ENCODE peak calls at places on chromosomes 16 and 17, in eight cellular contexts. F is NCI-H460, Y is WTC11, M is T follicular helper cell, L is amniotic epithelial cell, I is heart left ventricle, X is left colon, S is AG08395. H is an unnamed sample.

GRCh38 chr16:31354394-31355291 is at the start of gene ITGAX:
- DNase-seq in M (no peak), Y (no peak), X (peak), I (peak), L (peak), S (no peak), F (peak), H (peak)

GRCh38 chr17:20278805-20279204 is 188.5 kb downstream of the LGALS9B start:
- DNase-seq in I (no peak), F (no peak), S (no peak), X (no peak), M (no peak), L (no peak), Y (no peak), H (no peak)

GRCh38 chr17:13931752-13932477 is 137.4 kb upstream of the COX10 start:
- DNase-seq in X (peak), S (peak), L (no peak), I (peak), M (no peak), F (no peak), Y (peak), H (no peak)

GRCh38 chr17:66540131-66540781 is 237.8 kb downstream of the PRKCA start:
- DNase-seq in X (no peak), L (peak), F (no peak), Y (peak), I (peak), S (peak), M (no peak), H (no peak)

GRCh38 chr17:42577140-42577531 is 393 bp downstream of the PSMC3IP start:
- DNase-seq in Y (no peak), L (no peak), I (no peak), F (no peak), S (no peak), X (no peak), M (no peak), H (no peak)

GRCh38 chr16:56874800-56875199 is 9.8 kb downstream of the SLC12A3 start:
- DNase-seq in M (no peak), I (no peak), X (no peak), S (peak), L (peak), Y (no peak), F (no peak), H (no peak)

GRCh38 chr17:2689411-2690164 is 22.0 kb downstream of the CLUH start:
- DNase-seq in X (peak), Y (no peak), I (peak), L (no peak), F (no peak), S (no peak), M (no peak), H (no peak)

GRCh38 chr16:70694088-70694487 is 8.2 kb upstream of the MTSS2 start:
- DNase-seq in X (no peak), M (no peak), S (peak), F (peak), L (peak), Y (peak), I (no peak), H (no peak)

GRCh38 chr17:32586666-32587065 is 99.9 kb downstream of the CDK5R1 start:
- DNase-seq in Y (no peak), F (no peak), L (no peak), X (no peak), M (no peak), I (no peak), S (peak), H (no peak)

GRCh38 chr16:50711862-50712567 is 18.6 kb downstream of the NOD2 start:
- DNase-seq in S (no peak), I (peak), F (no peak), L (no peak), Y (no peak), X (no peak), M (no peak), H (no peak)

GRCh38 chr16:29230671-29231091 is 175.8 kb downstream of the NPIPB11 start:
- DNase-seq in Y (peak), X (no peak), L (no peak), I (no peak), M (no peak), S (peak), F (no peak), H (no peak)

GRCh38 chr16:22299036-22299435 is 1.8 kb downstream of the POLR3E start:
- DNase-seq in I (no peak), F (no peak), Y (no peak), X (no peak), S (no peak), M (no peak), L (no peak), H (no peak)

GRCh38 chr17:14091367-14091766 is 22.1 kb downstream of the COX10 start:
- DNase-seq in S (no peak), Y (no peak), I (no peak), F (no peak), L (no peak), X (no peak), M (no peak), H (no peak)

GRCh38 chr16:52184336-52184735 is 362.6 kb downstream of the TOX3 start:
- DNase-seq in I (no peak), L (no peak), X (no peak), M (no peak), Y (no peak), F (no peak), S (no peak), H (no peak)

GRCh38 chr16:53159781-53160436 is 105.1 kb downstream of the CHD9 start:
- DNase-seq in X (no peak), M (no peak), S (peak), I (no peak), F (peak), L (peak), Y (no peak), H (peak)

GRCh38 chr17:29793501-29793900 is 136.5 kb downstream of the SSH2 start:
- DNase-seq in S (no peak), I (no peak), F (no peak), L (peak), Y (no peak), M (no peak), X (no peak), H (no peak)

GRCh38 chr17:76048025-76048605 is 21.0 kb upstream of the EVPL start:
- DNase-seq in L (no peak), F (no peak), M (no peak), X (no peak), Y (no peak), I (no peak), S (no peak), H (no peak)

GRCh38 chr17:58219789-58220183 is 731 bp upstream of the MKS1 start:
- DNase-seq in X (no peak), F (no peak), Y (no peak), S (no peak), L (no peak), I (no peak), M (no peak), H (no peak)

GRCh38 chr17:81396722-81397313 is 1.6 kb downstream of the BAHCC1 start:
- DNase-seq in F (no peak), M (peak), L (no peak), Y (peak), I (peak), X (no peak), S (no peak), H (peak)

GRCh38 chr17:79955961-79956735 is 79.5 kb downstream of the TBC1D16 start:
- DNase-seq in Y (no peak), L (no peak), X (no peak), F (no peak), S (no peak), I (no peak), M (no peak), H (no peak)

GRCh38 chr16:53084736-53085538 is 30.1 kb downstream of the CHD9 start:
- DNase-seq in S (no peak), L (no peak), M (no peak), I (no peak), Y (no peak), X (no peak), F (no peak), H (no peak)

GRCh38 chr17:7484964-7485377 is 805 bp downstream of the POLR2A start:
- DNase-seq in S (no peak), I (no peak), L (no peak), M (no peak), X (no peak), Y (no peak), F (no peak), H (no peak)

GRCh38 chr16:74936902-74937560 is 47.9 kb downstream of the WDR59 start:
- DNase-seq in S (peak), X (no peak), L (peak), I (no peak), F (no peak), Y (no peak), M (no peak), H (peak)

GRCh38 chr16:55917373-55917919 is 42.3 kb upstream of the CES5A start:
- DNase-seq in L (no peak), X (no peak), Y (no peak), S (no peak), I (no peak), M (no peak), F (no peak), H (no peak)

GRCh38 chr17:8913091-8913490 is 45.6 kb upstream of the PIK3R6 start:
- DNase-seq in S (no peak), L (no peak), Y (no peak), X (no peak), I (no peak), M (no peak), F (no peak), H (no peak)

GRCh38 chr17:79930077-79930785 is 91.0 kb upstream of the CBX4 start:
- DNase-seq in M (no peak), Y (peak), X (no peak), L (no peak), I (no peak), F (no peak), S (no peak), H (no peak)

GRCh38 chr16:73323880-73324279 is 276.0 kb upstream of the ZFHX3 start:
- DNase-seq in F (no peak), Y (no peak), X (peak), L (no peak), S (no peak), I (no peak), M (no peak), H (no peak)

GRCh38 chr16:27657811-27658210 is 107.9 kb downstream of the KATNIP start:
- DNase-seq in I (no peak), F (no peak), M (no peak), S (no peak), L (no peak), X (no peak), Y (no peak), H (no peak)

GRCh38 chr17:67212716-67213417 is 32.1 kb downstream of the HELZ start:
- DNase-seq in F (no peak), L (peak), M (no peak), X (no peak), S (peak), Y (no peak), I (no peak), H (no peak)

GRCh38 chr17:35730400-35731005 is 936 bp upstream of the RASL10B start:
- DNase-seq in I (no peak), L (no peak), Y (no peak), X (no peak), M (no peak), S (no peak), F (no peak), H (no peak)

GRCh38 chr17:3843935-3844516 is 2.0 kb downstream of the NCBP3 start:
- DNase-seq in I (no peak), L (peak), X (no peak), Y (peak), F (peak), M (peak), S (peak), H (no peak)

GRCh38 chr17:62741290-62741689 is 66.8 kb downstream of the MARCHF10 start:
- DNase-seq in X (no peak), Y (no peak), F (no peak), M (no peak), S (no peak), L (no peak), I (no peak), H (no peak)

GRCh38 chr17:55175788-55176425 is 88.9 kb upstream of the HLF start:
- DNase-seq in S (no peak), M (no peak), I (no peak), X (no peak), Y (no peak), L (no peak), F (no peak), H (no peak)

GRCh38 chr17:41510251-41511065 is 5.0 kb upstream of the KRT13 start:
- DNase-seq in S (no peak), M (no peak), F (no peak), Y (no peak), L (no peak), I (no peak), X (no peak), H (no peak)

GRCh38 chr17:51045616-51046526 is 74.8 kb downstream of the SPAG9 start:
- DNase-seq in I (no peak), M (no peak), F (no peak), Y (no peak), S (peak), X (no peak), L (peak), H (no peak)

GRCh38 chr17:81103379-81103778 is 61.9 kb upstream of the PVALEF start:
- DNase-seq in M (no peak), F (no peak), I (no peak), Y (no peak), S (no peak), L (no peak), X (no peak), H (no peak)